ENCODE peak calls at places on chromosome X, in seven cellular contexts. A is upper lobe of left lung; F is effector memory CD4-positive, alpha-beta T cell; K is small intestine; T is aorta; E is heart left ventricle; M is ovary. U is an unnamed sample.

GRCh38 chrX:28586291-28586690 is 955 bp upstream of the IL1RAPL1 start:
- DNase-seq in A (no peak), F (no peak), K (no peak), T (no peak), E (peak; percentile 47), M (peak; percentile 21), U (peak; percentile 19)

GRCh38 chrX:47232803-47233332 is at the start of gene USP11:
- DNase-seq in A (peak; percentile 34), F (no peak), K (peak; percentile 9), T (no peak), E (peak; percentile 54), M (peak; percentile 77), U (no peak)

GRCh38 chrX:19674041-19674769 is 158.9 kb upstream of the MAP3K15 start:
- DNase-seq in A (no peak), F (no peak), K (no peak), T (no peak), E (no peak), M (no peak), U (no peak)

GRCh38 chrX:19846995-19847790 is 40.2 kb downstream of the SH3KBP1 start:
- DNase-seq in A (peak; percentile 58), F (no peak), K (no peak), T (peak; percentile 68), E (no peak), M (no peak), U (peak; percentile 23)

GRCh38 chrX:132216283-132216682 is 3.0 kb downstream of the RAP2C start:
- DNase-seq in A (no peak), F (no peak), K (no peak), T (no peak), E (no peak), M (no peak), U (no peak)

GRCh38 chrX:135625995-135626394 is 87.4 kb upstream of the CT45A1 start:
- DNase-seq in A (no peak), F (no peak), K (no peak), T (no peak), E (no peak), M (no peak), U (no peak)

GRCh38 chrX:86711531-86712180 is 563.4 kb downstream of the DACH2 start:
- DNase-seq in A (no peak), F (no peak), K (no peak), T (no peak), E (no peak), M (no peak), U (no peak)

GRCh38 chrX:45240334-45240733 is 39.7 kb upstream of the DIPK2B start:
- DNase-seq in A (no peak), F (no peak), K (no peak), T (no peak), E (no peak), M (no peak), U (no peak)

GRCh38 chrX:7948483-7948882 is 21.3 kb upstream of the PNPLA4 start:
- DNase-seq in A (no peak), F (no peak), K (no peak), T (no peak), E (peak; percentile 30), M (no peak), U (no peak)

GRCh38 chrX:37955273-37955672 is 51.1 kb upstream of the SYTL5 start:
- DNase-seq in A (no peak), F (no peak), K (no peak), T (no peak), E (no peak), M (no peak), U (no peak)

GRCh38 chrX:110050885-110051284 is 48.0 kb downstream of the TMEM164 start:
- DNase-seq in A (no peak), F (no peak), K (no peak), T (no peak), E (no peak), M (no peak), U (no peak)
- H3K27ac ChIP-seq in A (no peak overlapping the region), F (no peak overlapping the region), K (no peak overlapping the region), T (no peak overlapping the region), E (no peak overlapping the region), M (no peak overlapping the region), U (no peak overlapping the region)

GRCh38 chrX:130170752-130171445 is 863 bp upstream of the RAB33A start:
- DNase-seq in A (peak; percentile 53), F (peak; percentile 53), K (no peak), T (peak; percentile 64), E (peak; percentile 49), M (no peak), U (peak; percentile 41)

GRCh38 chrX:130174051-130174704 is 2.4 kb downstream of the RAB33A start:
- DNase-seq in A (no peak), F (no peak), K (no peak), T (peak; percentile 50), E (peak; percentile 45), M (peak; percentile 29), U (peak; percentile 15)

GRCh38 chrX:130173190-130173895 is 1.6 kb downstream of the RAB33A start:
- DNase-seq in A (peak; percentile 38), F (no peak), K (no peak), T (peak; percentile 75), E (peak; percentile 47), M (peak; percentile 24), U (peak; percentile 33)

GRCh38 chrX:130172127-130172834 is 519 bp downstream of the RAB33A start:
- DNase-seq in A (no peak), F (no peak), K (no peak), T (no peak), E (no peak), M (no peak), U (no peak)

GRCh38 chrX:130171446-130172126 is at the start of gene RAB33A:
- DNase-seq in A (no peak), F (peak; percentile 27), K (no peak), T (peak; percentile 53), E (peak; percentile 36), M (peak; percentile 35), U (peak; percentile 18)
- H3K4me3 ChIP-seq in A (peak within 1 kb of the TSS; percentile 53), F (peak within 1 kb of the TSS; percentile 56), K (peak within 1 kb of the TSS; percentile 46), T (no peak within 1 kb of the TSS), E (peak within 1 kb of the TSS; percentile 55), M (peak within 1 kb of the TSS; percentile 29), U (peak within 1 kb of the TSS; percentile 69)

GRCh38 chrX:15602761-15603160 is 2.0 kb upstream of the ACE2 start:
- DNase-seq in A (no peak), F (no peak), K (no peak), T (no peak), E (no peak), M (no peak), U (no peak)
- H3K27ac ChIP-seq in A (no peak overlapping the region), F (no peak overlapping the region), K (no peak overlapping the region), T (no peak overlapping the region), E (no peak overlapping the region), M (no peak overlapping the region), U (no peak overlapping the region)

DNA sequence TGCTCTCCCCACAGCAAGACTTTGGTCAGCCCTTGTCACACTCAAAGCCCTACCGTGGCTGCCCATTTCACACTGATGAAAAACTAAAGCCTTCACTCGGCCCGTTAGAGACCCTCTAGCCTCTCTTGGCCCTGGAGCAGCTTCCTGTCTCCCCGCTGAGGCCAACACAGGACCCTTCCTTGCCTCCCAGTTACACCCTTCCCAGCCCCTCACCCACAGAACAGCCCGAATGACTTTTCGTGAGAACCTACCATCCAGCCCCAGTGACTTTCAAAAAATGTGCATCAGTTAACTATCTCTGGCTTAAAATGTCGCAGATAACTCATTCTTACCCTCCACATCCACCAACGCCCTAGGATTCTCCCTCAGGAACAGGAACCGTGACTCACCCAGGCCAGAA is 756 bp upstream of the TAF9B start:
- DNase-seq in A (no peak), F (no peak), K (no peak), T (no peak), E (no peak), M (no peak), U (no peak)
- H3K4me3 ChIP-seq in A (no peak overlapping the region), F (no peak overlapping the region), K (no peak overlapping the region), T (no peak overlapping the region), E (no peak overlapping the region), M (no peak overlapping the region), U (peak overlapping the region; percentile 81)

GRCh38 chrX:134443461-134443860 is 16.5 kb upstream of the HPRT1 start:
- DNase-seq in A (no peak), F (no peak), K (no peak), T (no peak), E (no peak), M (no peak), U (no peak)
- H3K27ac ChIP-seq in A (no peak overlapping the region), F (no peak overlapping the region), K (no peak overlapping the region), T (no peak overlapping the region), E (no peak overlapping the region), M (no peak overlapping the region), U (no peak overlapping the region)

GRCh38 chrX:140439455-140439854 is 65.4 kb downstream of the SOX3 start:
- DNase-seq in A (peak; percentile 25), F (no peak), K (no peak), T (no peak), E (no peak), M (no peak), U (no peak)
- H3K4me3 ChIP-seq in A (peak overlapping the region; percentile 24), F (no peak overlapping the region), K (no peak overlapping the region), T (no peak overlapping the region), E (peak overlapping the region; percentile 9), M (no peak overlapping the region), U (peak overlapping the region; percentile 37)

DNA sequence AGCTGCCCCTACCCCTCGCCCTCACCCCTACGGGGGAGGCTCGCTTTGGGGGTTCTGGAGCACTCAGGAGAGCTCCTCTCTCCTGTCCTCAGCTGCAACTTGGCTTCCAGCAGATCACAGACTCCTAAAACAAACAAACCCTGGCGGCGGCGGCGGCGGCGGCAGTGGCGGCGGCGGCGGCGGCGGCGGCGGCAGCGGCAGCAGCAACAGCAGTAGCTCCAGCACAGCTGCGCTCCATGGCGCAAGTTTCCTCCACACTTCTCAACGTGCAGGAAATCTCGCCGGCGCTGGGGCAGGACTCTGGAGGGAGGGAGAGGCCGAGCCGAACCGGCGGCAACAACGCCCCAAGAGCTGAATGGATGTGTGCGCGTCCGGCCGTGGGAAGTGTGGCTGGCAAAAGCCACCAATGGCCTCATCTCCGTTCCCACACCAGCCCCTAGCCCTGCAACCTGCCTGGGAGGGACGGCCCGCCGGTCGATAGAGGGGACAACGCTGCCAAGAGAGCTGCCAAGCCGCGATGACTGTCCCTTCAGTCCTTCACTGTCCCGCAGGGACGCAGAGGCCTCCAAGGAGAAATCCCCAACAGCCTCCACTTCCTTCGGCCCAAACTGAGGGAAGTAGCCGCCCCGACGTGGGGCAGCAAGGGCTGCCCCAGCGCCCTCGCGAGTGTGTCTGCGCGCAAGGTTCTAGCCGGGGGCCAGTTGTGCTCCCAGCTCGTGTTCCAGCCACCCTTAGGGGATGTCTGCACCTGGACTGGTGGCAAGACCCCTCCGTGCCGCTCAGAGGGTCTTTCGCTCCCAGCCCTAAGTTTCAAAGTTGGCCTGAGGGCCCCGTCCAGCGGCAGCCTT is 775 bp downstream of the SHROOM4 start:
- DNase-seq in A (peak; percentile 30), F (no peak), K (peak; percentile 32), T (peak; percentile 57), E (peak; percentile 64), M (peak; percentile 21), U (peak; percentile 46)
- H3K27ac ChIP-seq in A (peak overlapping the region; percentile 89), F (no peak overlapping the region), K (peak overlapping the region; percentile 83), T (peak overlapping the region; percentile 0), E (peak overlapping the region; percentile 74), M (no peak overlapping the region), U (peak overlapping the region; percentile 78)

U was measured in left ventricle myocardium inferior.